ENCODE peak calls at places on chromosomes 1 and 21, in nine cellular contexts. U, F, M, Q, R, W, E, X and P are unnamed samples.

GRCh38 chr1:24175033-24175755 is 11.9 kb downstream of the IFNLR1 start:
- DNase-seq in F (no peak), W (no peak), R (no peak), E (no peak), Q (no peak), U (no peak), M (no peak), X (no peak), P (no peak)

GRCh38 chr1:16375521-16376359 is 8.7 kb downstream of the SZRD1 start:
- DNase-seq in U (no peak), Q (no peak), M (peak), E (no peak), X (peak), W (no peak), R (no peak), F (no peak), P (no peak)

GRCh38 chr21:29121759-29122158 is 8.7 kb upstream of the MAP3K7CL start:
- DNase-seq in F (no peak), X (no peak), E (no peak), M (no peak), Q (no peak), R (no peak), U (peak), W (no peak), P (no peak)

GRCh38 chr1:210692796-210693195 is 364.1 kb downstream of the HHAT start:
- DNase-seq in X (no peak), U (no peak), Q (no peak), R (no peak), W (no peak), F (no peak), M (no peak), E (no peak), P (no peak)

GRCh38 chr1:116504308-116505156 is 66.3 kb downstream of the CD58 start:
- DNase-seq in X (peak), E (peak), Q (peak), U (peak), W (no peak), M (peak), F (no peak), R (peak), P (no peak)

GRCh38 chr1:40610156-40610555 is 55.3 kb downstream of the RIMS3 start:
- DNase-seq in W (no peak), X (no peak), E (no peak), R (no peak), M (no peak), U (no peak), F (no peak), Q (no peak), P (no peak)

GRCh38 chr1:219201656-219202055 is 28.0 kb downstream of the LYPLAL1 start:
- DNase-seq in Q (no peak), F (no peak), X (no peak), M (no peak), E (no peak), R (no peak), W (no peak), U (no peak), P (no peak)

GRCh38 chr21:35198982-35199732 is 150.1 kb upstream of the RUNX1 start:
- DNase-seq in U (no peak), X (no peak), R (no peak), W (no peak), F (no peak), Q (no peak), E (no peak), M (no peak), P (no peak)

GRCh38 chr1:178502330-178502714 is 5.6 kb upstream of the CLEC20A start:
- DNase-seq in R (no peak), W (no peak), M (no peak), X (no peak), E (no peak), Q (no peak), F (no peak), U (no peak), P (no peak)

GRCh38 chr1:17892225-17892624 is 137.1 kb downstream of the ACTL8 start:
- DNase-seq in W (no peak), E (no peak), X (no peak), Q (peak), R (no peak), U (no peak), F (no peak), M (no peak), P (no peak)

GRCh38 chr21:32768530-32768929 is 3.0 kb downstream of the PAXBP1 start:
- DNase-seq in W (no peak), Q (no peak), R (no peak), U (no peak), X (peak), F (no peak), M (no peak), E (no peak), P (no peak)

GRCh38 chr1:200150721-200151120 is 123.2 kb downstream of the NR5A2 start:
- DNase-seq in F (peak), X (peak), R (peak), W (no peak), Q (no peak), M (peak), E (no peak), U (no peak), P (no peak)

GRCh38 chr1:7261490-7261889 is 476.2 kb downstream of the CAMTA1 start:
- DNase-seq in F (no peak), X (no peak), W (no peak), E (no peak), U (no peak), Q (no peak), R (no peak), M (no peak), P (no peak)

GRCh38 chr1:90174246-90174645 is 179.3 kb downstream of the ZNF326 start:
- DNase-seq in E (no peak), F (no peak), U (no peak), R (no peak), M (peak), X (no peak), Q (no peak), W (no peak), P (no peak)

DNA sequence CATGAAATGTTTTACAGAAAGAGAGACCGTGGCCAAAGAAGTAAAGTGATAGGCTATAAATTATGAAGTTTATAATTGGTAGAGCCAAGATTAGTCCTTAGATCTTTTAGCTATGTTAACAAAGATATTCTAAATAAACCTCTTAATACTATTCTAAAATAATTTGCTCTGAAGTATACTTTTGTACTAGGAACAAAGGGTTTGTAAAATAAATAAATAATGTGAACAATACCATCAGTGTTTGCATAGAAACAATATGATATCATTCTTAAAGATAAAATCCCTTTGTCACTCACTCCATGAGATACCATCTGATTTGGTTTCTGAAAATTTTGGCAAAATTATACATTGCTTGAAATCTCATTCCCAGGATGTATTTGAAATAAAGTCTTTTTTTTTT is 107.6 kb upstream of the UBE2U start:
- DNase-seq in E (no peak), R (no peak), U (no peak), M (no peak), Q (no peak), W (no peak), X (no peak), F (no peak), P (no peak)
- TF ChIP-seq CTCF in E (no peak), R (no peak), U (no peak), M (no peak), Q (no peak), W (no peak), X (no peak), F (no peak), P (no peak)

DNA sequence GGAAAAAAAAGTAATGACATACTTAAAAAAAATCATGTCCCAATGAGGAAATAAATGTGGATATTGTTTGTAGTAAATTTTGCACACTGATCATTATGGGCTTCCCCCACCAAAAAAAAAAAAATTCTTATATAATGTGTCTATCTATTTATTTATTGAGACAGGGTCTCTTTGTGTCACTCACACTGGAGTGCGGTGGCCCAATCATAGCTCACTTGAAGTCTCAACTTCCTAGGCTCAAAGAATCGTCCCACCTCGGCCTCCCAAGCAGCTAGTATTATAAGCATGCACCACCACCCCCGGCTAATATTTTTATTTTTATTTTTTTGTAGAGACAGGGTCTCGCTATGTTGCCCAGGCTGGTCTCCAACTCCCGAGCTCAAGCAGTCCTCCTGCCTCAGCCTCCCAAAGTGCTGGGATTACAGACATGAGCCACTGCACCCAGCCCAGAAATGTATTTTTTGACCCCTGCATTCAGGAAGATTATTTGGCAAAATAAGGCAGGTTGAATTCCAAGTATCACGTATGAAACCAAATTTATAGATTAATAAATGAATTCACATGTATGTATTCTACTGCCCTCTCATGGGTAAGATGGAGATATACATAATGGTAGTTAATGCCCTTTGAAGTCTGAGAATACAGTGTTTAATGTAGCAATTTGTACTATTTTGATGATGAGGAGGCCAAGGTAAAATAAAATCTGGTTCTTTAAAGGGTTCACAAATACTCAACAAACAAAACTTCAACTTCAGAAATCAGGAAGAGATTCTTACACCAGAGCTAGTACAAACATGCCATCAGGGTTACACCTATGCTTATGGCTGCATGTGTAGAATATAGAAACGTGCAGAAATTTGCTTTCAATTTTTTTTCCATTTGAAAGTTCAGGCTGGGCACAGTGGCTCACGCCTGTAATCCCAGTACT is 1.4 kb upstream of the DENND2C start:
- DNase-seq in W (no peak), M (peak), U (no peak), R (peak), F (no peak), E (no peak), X (peak), Q (no peak), P (no peak)
- TF ChIP-seq CTCF in W (peak), M (peak), U (no peak), R (peak), F (peak), E (no peak), X (peak), Q (peak), P (peak)

GRCh38 chr21:38337793-38338192 is 81.0 kb downstream of the KCNJ15 start:
- DNase-seq in F (no peak), U (no peak), X (no peak), E (no peak), Q (no peak), W (no peak), M (no peak), R (no peak), P (no peak)

GRCh38 chr21:38330671-38331070 is 73.9 kb downstream of the KCNJ15 start:
- DNase-seq in U (no peak), F (no peak), Q (no peak), W (no peak), E (no peak), M (no peak), X (no peak), R (no peak), P (no peak)

GRCh38 chr21:38329176-38329575 is 72.4 kb downstream of the KCNJ15 start:
- DNase-seq in X (no peak), M (no peak), E (no peak), F (no peak), R (no peak), W (no peak), Q (no peak), U (no peak), P (no peak)

GRCh38 chr21:38334866-38335265 is 78.1 kb downstream of the KCNJ15 start:
- DNase-seq in R (no peak), E (no peak), X (no peak), W (no peak), Q (peak), U (no peak), F (no peak), M (no peak), P (no peak)

GRCh38 chr21:38333290-38334272 is 76.8 kb downstream of the KCNJ15 start:
- DNase-seq in E (no peak), W (no peak), R (no peak), F (no peak), U (no peak), X (peak), M (peak), Q (peak), P (no peak)
- TF ChIP-seq CTCF in E (peak), W (no peak), R (no peak), F (peak), U (no peak), X (peak), M (peak), Q (peak), P (no peak)

DNA sequence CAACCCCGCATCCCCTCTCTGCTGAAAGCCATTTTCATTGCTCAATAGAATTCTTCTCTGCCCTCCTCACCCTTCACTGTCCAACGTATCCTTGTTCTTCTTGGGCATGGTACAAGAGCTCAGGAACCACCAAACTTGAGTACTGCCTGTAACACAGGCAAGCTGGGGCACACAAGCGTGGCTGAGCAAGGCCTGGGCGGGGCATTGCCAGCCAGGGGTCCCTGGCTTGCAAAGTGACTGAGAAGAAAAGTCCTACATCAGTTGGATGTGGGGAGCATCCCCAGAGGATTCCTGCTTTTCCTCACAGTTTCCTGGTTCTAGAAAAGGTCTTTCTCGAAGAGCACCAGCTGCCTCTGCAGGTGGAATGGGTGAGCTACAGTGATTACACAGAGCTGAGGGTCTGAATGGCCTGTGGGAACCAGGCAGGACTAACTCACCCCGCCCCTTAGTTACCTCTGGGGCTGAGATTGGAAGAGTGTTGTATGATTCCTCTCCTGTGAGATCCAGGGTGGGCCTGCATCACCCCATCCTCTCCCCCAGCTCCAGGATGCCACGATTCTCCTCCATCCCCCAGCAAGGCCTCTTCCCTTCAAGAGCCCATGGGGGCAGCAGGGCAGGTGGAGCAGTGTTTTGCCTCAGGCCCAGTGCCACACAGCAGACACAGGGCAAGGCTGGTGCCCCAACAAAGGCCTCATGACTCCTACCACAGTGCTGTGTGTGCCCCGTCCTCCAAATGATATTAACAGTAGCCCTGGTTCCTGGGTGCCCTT is 121.9 kb downstream of the MATN1 start:
- DNase-seq in F (no peak), E (no peak), R (no peak), M (no peak), U (no peak), Q (no peak), W (no peak), X (no peak), P (no peak)
- TF ChIP-seq CTCF in F (peak), E (no peak), R (no peak), M (peak), U (no peak), Q (no peak), W (no peak), X (no peak), P (no peak)

GRCh38 chr1:180181048-180181447 is 26.4 kb downstream of the QSOX1 start:
- DNase-seq in Q (no peak), R (peak), U (peak), M (no peak), F (no peak), X (peak), E (no peak), W (peak), P (peak)

GRCh38 chr1:180178511-180179161 is 24.0 kb downstream of the QSOX1 start:
- DNase-seq in E (peak), X (peak), W (peak), R (peak), M (peak), Q (peak), U (peak), F (no peak), P (peak)

GRCh38 chr1:180177931-180178330 is 23.3 kb downstream of the QSOX1 start:
- DNase-seq in W (no peak), U (no peak), E (peak), M (no peak), Q (no peak), X (no peak), R (no peak), F (no peak), P (no peak)

GRCh38 chr1:180176965-180177364 is 22.3 kb downstream of the QSOX1 start:
- DNase-seq in E (peak), M (no peak), F (no peak), R (no peak), U (no peak), X (no peak), W (no peak), Q (no peak), P (no peak)

DNA sequence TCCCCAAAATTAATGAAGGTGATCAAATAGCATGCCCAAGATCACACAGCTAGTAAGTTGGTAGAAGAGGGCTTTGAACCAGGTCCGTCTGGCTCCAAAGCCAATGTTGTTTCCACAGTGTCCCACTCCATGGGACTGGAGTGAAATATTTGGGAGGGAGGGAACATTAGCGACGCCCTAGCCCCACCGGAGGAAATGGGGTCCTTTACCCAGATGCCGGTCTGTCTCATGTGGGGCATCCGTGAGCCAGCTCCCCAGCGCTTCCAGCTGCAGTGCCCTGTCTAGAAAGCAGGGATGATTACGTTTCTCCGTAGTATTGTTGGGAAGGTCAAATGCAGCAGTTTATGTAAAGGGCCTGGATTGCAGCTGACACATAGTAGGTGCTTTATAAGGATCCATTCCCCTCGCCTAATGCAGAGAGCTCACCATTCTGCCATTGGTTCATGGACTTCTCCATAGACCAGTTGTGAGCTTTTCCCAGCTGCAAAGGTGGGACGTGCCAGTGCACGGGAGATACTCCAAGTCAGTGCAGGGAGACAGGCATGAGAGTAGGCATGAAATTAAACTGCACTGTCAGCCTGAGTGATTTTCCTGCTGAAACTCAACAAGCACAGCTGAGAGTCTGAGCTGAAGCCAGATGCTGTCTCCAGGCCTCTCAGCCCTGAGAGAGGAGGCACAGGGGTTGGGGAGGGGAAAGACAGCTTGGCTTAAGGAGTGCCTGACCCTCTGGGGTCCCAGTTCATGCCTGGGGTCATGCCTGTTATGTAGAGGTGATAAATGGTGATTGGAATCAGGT is 24.7 kb downstream of the QSOX1 start:
- DNase-seq in E (peak), F (no peak), Q (no peak), R (no peak), M (no peak), W (no peak), U (no peak), X (no peak), P (no peak)
- TF ChIP-seq CTCF in E (no peak), F (no peak), Q (no peak), R (no peak), M (no peak), W (no peak), U (no peak), X (no peak), P (peak)

GRCh38 chr1:163094182-163094581 is 25.0 kb downstream of the RGS4 start:
- DNase-seq in M (no peak), E (no peak), X (no peak), W (no peak), R (no peak), Q (no peak), U (no peak), F (no peak), P (no peak)
- TF ChIP-seq CTCF in M (no peak), E (no peak), X (no peak), W (no peak), R (no peak), Q (no peak), U (no peak), F (no peak), P (no peak)

GRCh38 chr1:33047290-33047689 is 10.6 kb upstream of the AK2 start:
- DNase-seq in W (no peak), M (no peak), Q (no peak), U (no peak), E (no peak), X (no peak), R (no peak), F (no peak), P (no peak)

GRCh38 chr1:33047839-33048305 is 11.2 kb upstream of the AK2 start:
- DNase-seq in M (no peak), R (no peak), E (no peak), Q (no peak), U (no peak), F (no peak), X (peak), W (no peak), P (no peak)

GRCh38 chr1:33043267-33044090 is 6.8 kb upstream of the AK2 start:
- DNase-seq in F (no peak), Q (no peak), X (no peak), U (no peak), R (no peak), E (no peak), W (no peak), M (no peak), P (no peak)

GRCh38 chr1:33045246-33045645 is 8.6 kb upstream of the AK2 start:
- DNase-seq in U (no peak), R (peak), F (no peak), Q (no peak), W (no peak), X (no peak), M (peak), E (no peak), P (no peak)

GRCh38 chr1:33045814-33046213 is 9.1 kb upstream of the AK2 start:
- DNase-seq in F (no peak), R (no peak), X (no peak), Q (no peak), M (peak), E (no peak), U (no peak), W (no peak), P (no peak)
- TF ChIP-seq CTCF in F (no peak), R (no peak), X (no peak), Q (no peak), M (no peak), E (no peak), U (no peak), W (no peak), P (no peak)

GRCh38 chr1:2160691-2161320 is 33.8 kb downstream of the FAAP20 start:
- DNase-seq in X (no peak), U (no peak), W (no peak), M (no peak), E (no peak), F (no peak), R (no peak), Q (no peak), P (no peak)

GRCh38 chr1:2166695-2167094 is 27.9 kb downstream of the FAAP20 start:
- DNase-seq in F (no peak), Q (no peak), E (no peak), M (no peak), R (no peak), U (no peak), W (no peak), X (no peak), P (no peak)

GRCh38 chr1:2166254-2166653 is 28.3 kb downstream of the FAAP20 start:
- DNase-seq in Q (no peak), M (no peak), F (no peak), X (no peak), E (no peak), U (no peak), R (no peak), W (no peak), P (no peak)

GRCh38 chr1:2165636-2166035 is 28.9 kb downstream of the FAAP20 start:
- DNase-seq in Q (no peak), U (no peak), F (no peak), M (no peak), R (no peak), X (no peak), E (no peak), W (no peak), P (no peak)

GRCh38 chr1:2163205-2163604 is 31.4 kb downstream of the FAAP20 start:
- DNase-seq in U (no peak), R (no peak), F (no peak), M (no peak), X (no peak), W (no peak), E (no peak), Q (no peak), P (no peak)
- TF ChIP-seq CTCF in U (no peak), R (no peak), F (no peak), M (no peak), X (no peak), W (no peak), E (no peak), Q (peak), P (no peak)